ENCODE peak calls at places on chromosomes 12 and 14, in six cellular contexts. C is H7, H is GM13977, B is LoVo, Q is fibroblast of the aortic adventitia, O is GM12878. V is an unnamed sample.

GRCh38 chr12:68538722-68539614 is 71.7 kb upstream of the RAP1B start:
- DNase-seq in O (peak), C (peak), B (no peak), Q (peak), H (peak), V (no peak)

GRCh38 chr14:87055007-87055406 is 938.0 kb downstream of the GALC start:
- DNase-seq in O (no peak), H (no peak), Q (no peak), C (no peak), B (no peak), V (no peak)

GRCh38 chr14:34895277-34895676 is 20.1 kb upstream of the BAZ1A start:
- DNase-seq in O (no peak), C (peak), B (no peak), Q (no peak), H (no peak), V (no peak)

GRCh38 chr12:113222730-113223531 is 1.7 kb downstream of the TPCN1 start:
- DNase-seq in Q (peak), B (peak), H (no peak), O (no peak), C (peak), V (peak)

GRCh38 chr12:1587927-1588573 is 6.3 kb downstream of the FBXL14 start:
- DNase-seq in C (peak), O (no peak), H (no peak), B (no peak), Q (no peak), V (no peak)

GRCh38 chr12:7806863-7807487 is 17.8 kb downstream of the NANOG start:
- DNase-seq in H (peak), C (peak), Q (peak), O (peak), B (peak), V (peak)

GRCh38 chr14:56608682-56609081 is 29.1 kb downstream of the TMEM260 start:
- DNase-seq in Q (peak), O (no peak), B (peak), H (no peak), C (no peak), V (no peak)

GRCh38 chr12:108430245-108430644 is 84.8 kb upstream of the FICD start:
- DNase-seq in B (no peak), C (no peak), O (no peak), H (no peak), Q (peak), V (peak)

GRCh38 chr12:16526693-16527092 is 79.3 kb downstream of the LMO3 start:
- DNase-seq in B (no peak), O (no peak), H (no peak), Q (peak), C (no peak), V (peak)

GRCh38 chr14:87975636-87976035 is 17.3 kb downstream of the GALC start:
- DNase-seq in B (no peak), C (no peak), O (no peak), H (no peak), Q (no peak), V (no peak)

GRCh38 chr12:53492188-53492587 is 7.1 kb downstream of the MAP3K12 start:
- DNase-seq in H (no peak), O (no peak), Q (no peak), B (no peak), C (peak), V (no peak)

GRCh38 chr12:62647586-62647985 is 181.0 kb downstream of the MON2 start:
- DNase-seq in O (no peak), B (no peak), H (no peak), C (no peak), Q (peak), V (no peak)

GRCh38 chr12:110245278-110245868 is 35.7 kb upstream of the ATP2A2 start:
- DNase-seq in H (peak), O (no peak), B (no peak), Q (no peak), C (peak), V (no peak)

GRCh38 chr14:85247071-85247470 is 282.9 kb upstream of the FLRT2 start:
- DNase-seq in C (no peak), Q (no peak), O (no peak), H (no peak), B (no peak), V (no peak)

GRCh38 chr14:54686871-54687749 is 120.2 kb downstream of the SAMD4A start:
- DNase-seq in O (no peak), C (no peak), Q (peak), H (no peak), B (no peak), V (no peak)

GRCh38 chr12:116284401-116284800 is 6.9 kb upstream of the MED13L start:
- DNase-seq in B (no peak), O (no peak), Q (no peak), C (no peak), H (no peak), V (no peak)

GRCh38 chr14:100278702-100279101 is 27.5 kb downstream of the SLC25A29 start:
- DNase-seq in B (no peak), H (peak), Q (peak), O (no peak), C (no peak), V (no peak)

GRCh38 chr12:104506691-104507401 is 50.1 kb downstream of the CHST11 start:
- DNase-seq in H (no peak), B (no peak), Q (no peak), C (peak), O (no peak), V (no peak)

GRCh38 chr12:103548622-103549601 is 38.2 kb upstream of the STAB2 start:
- DNase-seq in B (peak), Q (peak), H (peak), O (peak), C (peak), V (peak)

GRCh38 chr12:94570161-94570560 is 80.2 kb downstream of the TMCC3 start:
- DNase-seq in C (no peak), O (no peak), Q (peak), H (no peak), B (no peak), V (peak)

GRCh38 chr14:86388216-86388615 is 858.3 kb downstream of the FLRT2 start:
- DNase-seq in Q (no peak), C (no peak), B (no peak), H (no peak), O (no peak), V (no peak)

GRCh38 chr14:104266643-104267575 is 128.5 kb downstream of the KIF26A start:
- DNase-seq in H (no peak), O (no peak), B (no peak), C (peak), Q (no peak), V (no peak)

GRCh38 chr12:8446642-8447547 is 8.9 kb upstream of the CLEC6A start:
- DNase-seq in Q (no peak), C (no peak), O (no peak), B (no peak), H (no peak), V (no peak)

GRCh38 chr12:70185301-70185700 is 57.9 kb upstream of the CNOT2 start:
- DNase-seq in B (no peak), O (no peak), H (no peak), C (no peak), Q (no peak), V (no peak)

GRCh38 chr12:89450922-89451321 is 73.7 kb downstream of the GALNT4 start:
- DNase-seq in H (no peak), Q (peak), C (no peak), O (no peak), B (no peak), V (no peak)

GRCh38 chr14:103329421-103330347 is 4.4 kb upstream of the EIF5 start:
- DNase-seq in O (no peak), B (no peak), C (peak), Q (peak), H (no peak), V (peak)